ENCODE peak calls at places on chromosomes 16 and 17, in four cellular contexts. L is A549, Z is GM12878, J is HepG2. W is an unnamed sample.

GRCh38 chr17:50845260-50846147 is 10.1 kb downstream of the WFIKKN2 start:
- DNase-seq in L (no peak), Z (no peak), J (no peak), W (no peak)

GRCh38 chr16:84144301-84144858 is 597 bp downstream of the HSDL1 start:
- DNase-seq in L (peak; percentile 31), Z (no peak), J (no peak), W (peak; percentile 51)

GRCh38 chr16:1300664-1301476 is 8.6 kb upstream of the UBE2I start:
- DNase-seq in L (peak; percentile 88), Z (no peak), J (peak; percentile 55), W (peak; percentile 82)

GRCh38 chr17:2828396-2829038 is 32.3 kb downstream of the RAP1GAP2 start:
- DNase-seq in L (peak; percentile 91), Z (no peak), J (peak; percentile 52), W (peak; percentile 81)

GRCh38 chr17:55157165-55157564 is 107.6 kb upstream of the HLF start:
- DNase-seq in L (no peak), Z (no peak), J (peak; percentile 48), W (no peak)

GRCh38 chr16:19481291-19481690 is 40.6 kb downstream of the GDE1 start:
- DNase-seq in L (no peak), Z (no peak), J (no peak), W (no peak)

GRCh38 chr17:8060274-8060673 is 21.4 kb downstream of the ALOX15B start:
- DNase-seq in L (peak; percentile 87), Z (peak; percentile 19), J (peak; percentile 65), W (peak; percentile 58)

GRCh38 chr16:30645727-30646126 is 5.0 kb upstream of the PRR14 start:
- DNase-seq in L (no peak), Z (no peak), J (no peak), W (no peak)

GRCh38 chr16:78478267-78478821 is 378.9 kb downstream of the WWOX start:
- DNase-seq in L (peak; percentile 9), Z (no peak), J (no peak), W (peak; percentile 27)

GRCh38 chr17:74415608-74416396 is 16.1 kb upstream of the GPRC5C start:
- DNase-seq in L (no peak), Z (no peak), J (no peak), W (no peak)

GRCh38 chr17:41631025-41631889 is 6.9 kb upstream of the KRT17 start:
- DNase-seq in L (no peak), Z (no peak), J (no peak), W (no peak)

GRCh38 chr17:19796457-19796856 is 48.4 kb upstream of the ALDH3A1 start:
- DNase-seq in L (no peak), Z (no peak), J (no peak), W (no peak)

GRCh38 chr17:56868716-56869115 is 34.8 kb downstream of the DGKE start:
- DNase-seq in L (no peak), Z (no peak), J (no peak), W (no peak)

GRCh38 chr16:25371342-25371741 is 113.7 kb upstream of the ZKSCAN2 start:
- DNase-seq in L (no peak), Z (no peak), J (no peak), W (no peak)

GRCh38 chr17:61002316-61002736 is 324.7 kb downstream of the BCAS3 start:
- DNase-seq in L (peak; percentile 7), Z (no peak), J (peak; percentile 41), W (peak; percentile 8)

GRCh38 chr16:11350531-11351335 is 5.5 kb downstream of the RMI2 start:
- DNase-seq in L (no peak), Z (no peak), J (no peak), W (no peak)

GRCh38 chr17:16351831-16352230 is 1.4 kb downstream of the CENPV start:
- DNase-seq in L (no peak), Z (no peak), J (no peak), W (no peak)

GRCh38 chr17:43595466-43595865 is 49.3 kb upstream of the ETV4 start:
- DNase-seq in L (no peak), Z (no peak), J (no peak), W (no peak)

GRCh38 chr17:50346313-50347086 is 574 bp downstream of the XYLT2 start:
- DNase-seq in L (peak; percentile 60), Z (no peak), J (no peak), W (peak; percentile 63)

GRCh38 chr16:55662641-55663040 is 6.9 kb downstream of the SLC6A2 start:
- DNase-seq in L (no peak), Z (no peak), J (no peak), W (no peak)

GRCh38 chr16:88736496-88736895 is 30.2 kb downstream of the CTU2 start:
- DNase-seq in L (no peak), Z (no peak), J (no peak), W (no peak)

GRCh38 chr17:10628756-10629155 is 28.4 kb downstream of the MYH3 start:
- DNase-seq in L (no peak), Z (no peak), J (no peak), W (peak; percentile 60)

GRCh38 chr17:81188491-81188840 is 22.4 kb upstream of the AATK start:
- DNase-seq in L (no peak), Z (no peak), J (no peak), W (no peak)

GRCh38 chr16:52976539-52977167 is 76.0 kb downstream of the CHD9NB start:
- DNase-seq in L (peak; percentile 37), Z (no peak), J (peak; percentile 41), W (no peak)

GRCh38 chr17:3988297-3989120 is 24.3 kb upstream of the ATP2A3 start:
- DNase-seq in L (no peak), Z (no peak), J (no peak), W (no peak)

GRCh38 chr16:66740010-66740409 is 11.4 kb downstream of the DYNC1LI2 start:
- DNase-seq in L (peak; percentile 80), Z (no peak), J (peak; percentile 39), W (peak; percentile 73)

GRCh38 chr16:71348262-71349085 is 10.0 kb upstream of the CALB2 start:
- DNase-seq in L (no peak), Z (no peak), J (no peak), W (no peak)

GRCh38 chr17:44745301-44745700 is 13.5 kb upstream of the ADAM11 start:
- DNase-seq in L (no peak), Z (no peak), J (no peak), W (peak; percentile 46)
- TF ChIP-seq JUNB in L (no peak), Z (no peak), J (no peak), W (no peak)

GRCh38 chr17:72122668-72123495 is 2.1 kb downstream of the SOX9 start:
- DNase-seq in L (no peak), Z (no peak), J (peak; percentile 86), W (no peak)
- TF ChIP-seq RFX5 in L (no peak), Z (no peak), J (no peak), W (no peak)

DNA sequence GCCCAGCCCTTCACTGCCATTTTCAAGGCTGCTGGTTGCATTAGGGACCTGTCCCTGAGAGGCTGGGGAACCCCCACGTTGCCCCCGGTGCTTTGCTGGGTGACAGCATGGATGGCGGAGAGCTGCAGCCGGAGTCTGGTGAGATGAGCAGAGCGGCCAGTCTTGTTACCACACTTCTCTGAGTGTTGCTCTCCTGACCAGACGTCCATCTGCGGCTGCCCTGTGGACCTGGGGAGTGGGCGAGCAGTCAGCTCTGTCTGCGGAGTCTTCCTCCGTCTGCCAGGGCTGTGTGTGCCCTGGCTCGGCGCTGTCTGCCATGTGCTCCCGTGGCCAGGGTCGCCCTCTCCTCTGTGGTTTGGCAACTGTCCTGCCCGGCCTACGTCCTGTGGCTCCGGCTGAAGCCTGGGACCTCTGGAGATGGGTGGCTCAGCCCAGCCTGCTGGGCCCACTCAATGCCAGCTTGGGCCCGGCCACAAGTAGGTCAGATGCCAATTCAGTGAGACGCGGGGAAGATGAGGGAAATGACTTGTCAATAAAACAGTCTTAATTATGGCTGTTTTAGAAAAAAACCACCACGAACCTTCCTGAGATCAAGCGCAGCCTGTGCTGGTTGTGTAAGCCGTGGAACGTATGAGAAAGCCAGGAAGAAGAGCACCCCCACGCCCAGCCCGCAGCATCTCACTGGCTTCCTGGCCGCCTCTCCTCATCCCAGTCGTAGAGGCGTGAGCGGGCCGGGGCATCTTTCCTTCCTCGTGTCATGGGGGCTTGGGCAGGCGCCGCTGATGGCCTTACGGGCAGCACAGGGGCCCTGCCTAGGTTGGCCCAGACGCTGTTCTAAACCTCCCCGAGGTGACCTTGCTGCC is 7.9 kb downstream of the KCTD5 start:
- DNase-seq in L (no peak), Z (no peak), J (no peak), W (peak; percentile 3)
- TF ChIP-seq JUNB in L (no peak), Z (no peak), J (no peak), W (no peak)

GRCh38 chr17:17840751-17841591 is 4.2 kb upstream of the SREBF1 start:
- DNase-seq in L (no peak), Z (no peak), J (peak; percentile 35), W (peak; percentile 24)
- TF ChIP-seq RFX5 in L (no peak), Z (no peak), J (no peak), W (no peak)